ENCODE peak calls at places on chromosomes 16 and 17, in eight cellular contexts. L, C, N, H, P, Y, Q and X are unnamed samples.

GRCh38 chr17:49993423-49994037 is 1.5 kb downstream of the DLX3 start:
- DNase-seq in H (no peak), Q (no peak), Y (no peak), N (peak), C (no peak), P (no peak), L (peak), X (no peak)

GRCh38 chr16:8886593-8887437 is 4.7 kb downstream of the LITAFD start:
- DNase-seq in Y (no peak), Q (no peak), P (no peak), N (no peak), H (no peak), C (no peak), L (no peak), X (no peak)

GRCh38 chr17:38674013-38674748 is 576 bp downstream of the EPOP start:
- DNase-seq in H (no peak), L (peak), N (peak), Q (no peak), P (peak), Y (no peak), C (peak), X (no peak)

GRCh38 chr16:60123387-60124023 is 1389.4 kb upstream of the GOT2 start:
- DNase-seq in Y (no peak), C (no peak), H (no peak), P (no peak), L (no peak), N (no peak), Q (no peak), X (no peak)

GRCh38 chr16:56886826-56887225 is 21.8 kb downstream of the SLC12A3 start:
- DNase-seq in N (no peak), Y (no peak), Q (no peak), P (no peak), H (no peak), L (no peak), C (no peak), X (no peak)

GRCh38 chr16:84729716-84730320 is 30.0 kb downstream of the USP10 start:
- DNase-seq in C (peak), Y (no peak), P (no peak), H (peak), L (no peak), Q (no peak), N (no peak), X (no peak)

GRCh38 chr16:15775209-15775608 is 81.6 kb downstream of the MYH11 start:
- DNase-seq in L (no peak), Q (no peak), Y (no peak), C (peak), P (no peak), N (no peak), H (peak), X (no peak)

GRCh38 chr17:48728232-48729231 is at the start of gene HOXB13:
- DNase-seq in P (peak), N (no peak), C (peak), L (peak), Q (no peak), H (peak), Y (no peak), X (no peak)

GRCh38 chr17:2179615-2180295 is 123.8 kb downstream of the SMG6 start:
- DNase-seq in Y (peak), Q (peak), N (peak), L (peak), P (peak), H (peak), C (no peak), X (peak)

GRCh38 chr17:43860927-43861622 is 14.1 kb downstream of the CD300LG start:
- DNase-seq in H (no peak), Q (peak), P (no peak), N (peak), Y (peak), C (no peak), L (no peak), X (no peak)

GRCh38 chr16:78705694-78706093 is 606.2 kb downstream of the WWOX start:
- DNase-seq in H (peak), N (no peak), C (peak), L (no peak), Q (no peak), Y (no peak), P (no peak), X (no peak)

GRCh38 chr17:49843774-49844350 is 4.0 kb downstream of the TAC4 start:
- DNase-seq in C (peak), H (no peak), Q (no peak), N (no peak), Y (no peak), L (no peak), P (no peak), X (no peak)

GRCh38 chr17:49439673-49440571 is 25.2 kb upstream of the PHB1 start:
- DNase-seq in H (peak), C (no peak), N (no peak), P (no peak), L (no peak), Q (no peak), Y (peak), X (no peak)

GRCh38 chr17:43020030-43020621 is 2.1 kb downstream of the VAT1 start:
- DNase-seq in C (no peak), Q (peak), H (no peak), L (no peak), Y (no peak), N (no peak), P (no peak), X (no peak)

GRCh38 chr17:252456-252855 is 71.0 kb upstream of the DOC2B start:
- DNase-seq in Q (no peak), P (no peak), L (no peak), H (no peak), C (no peak), N (no peak), Y (no peak), X (no peak)

GRCh38 chr17:45836047-45837044 is 8.3 kb upstream of the SPPL2C start:
- DNase-seq in N (no peak), Y (no peak), C (no peak), P (no peak), Q (no peak), H (no peak), L (no peak), X (no peak)

GRCh38 chr17:82703935-82704865 is 5.7 kb upstream of the RAB40B start:
- DNase-seq in Y (no peak), N (no peak), H (no peak), P (peak), C (no peak), Q (no peak), L (no peak), X (no peak)

GRCh38 chr16:17591655-17592405 is 121.1 kb upstream of the XYLT1 start:
- DNase-seq in N (no peak), C (no peak), Y (no peak), P (no peak), H (no peak), L (no peak), Q (no peak), X (no peak)

GRCh38 chr17:29621751-29622194 is 939 bp downstream of the CORO6 start:
- DNase-seq in N (no peak), H (no peak), Q (no peak), C (no peak), P (no peak), L (no peak), Y (no peak), X (no peak)

GRCh38 chr16:28218109-28218508 is 6.3 kb upstream of the XPO6 start:
- DNase-seq in Y (no peak), P (peak), N (no peak), Q (no peak), H (peak), L (peak), C (peak), X (no peak)

GRCh38 chr16:81703177-81704155 is 75.6 kb upstream of the PLCG2 start:
- DNase-seq in H (peak), C (peak), Y (no peak), P (no peak), N (peak), Q (no peak), L (no peak), X (no peak)

GRCh38 chr16:80449332-80449731 is 91.5 kb upstream of the DYNLRB2 start:
- DNase-seq in Y (no peak), P (no peak), N (no peak), C (no peak), Q (no peak), L (no peak), H (no peak), X (no peak)

GRCh38 chr17:1006054-1006453 is 9.1 kb downstream of the TIMM22 start:
- DNase-seq in L (peak), Y (peak), N (no peak), H (no peak), P (peak), C (no peak), Q (no peak), X (no peak)

GRCh38 chr16:1645914-1646525 is 32.1 kb upstream of the JPT2 start:
- DNase-seq in Q (no peak), L (no peak), H (peak), Y (peak), P (no peak), N (no peak), C (peak), X (no peak)

GRCh38 chr16:455453-455852 is 30.0 kb downstream of the RAB11FIP3 start:
- DNase-seq in Y (no peak), Q (no peak), P (no peak), H (no peak), L (no peak), N (no peak), C (no peak), X (no peak)

GRCh38 chr16:24975428-24975889 is 39.7 kb downstream of the ARHGAP17 start:
- DNase-seq in N (no peak), P (no peak), L (no peak), H (peak), C (peak), Q (no peak), Y (no peak), X (no peak)

GRCh38 chr17:64354824-64355535 is 35.7 kb downstream of the PECAM1 start:
- DNase-seq in P (no peak), H (peak), L (no peak), Q (no peak), C (no peak), Y (no peak), N (no peak), X (no peak)

GRCh38 chr17:48153711-48154642 is 46.4 kb downstream of the SNX11 start:
- DNase-seq in Y (no peak), L (peak), C (peak), P (peak), N (no peak), Q (no peak), H (peak), X (no peak)

GRCh38 chr16:8541868-8542267 is 48.4 kb downstream of the TMEM114 start:
- DNase-seq in L (no peak), P (no peak), Q (no peak), Y (no peak), N (no peak), C (no peak), H (no peak), X (no peak)

GRCh38 chr17:75250009-75250471 is 11.4 kb downstream of the GGA3 start:
- DNase-seq in Q (no peak), P (peak), H (peak), L (no peak), N (no peak), Y (no peak), C (no peak), X (no peak)

GRCh38 chr16:27993587-27993986 is 69.9 kb downstream of the GSG1L start:
- DNase-seq in P (no peak), L (no peak), C (no peak), H (no peak), Y (no peak), N (no peak), Q (no peak), X (no peak)

GRCh38 chr16:82050909-82051357 is 15.9 kb downstream of the HSD17B2 start:
- DNase-seq in H (no peak), Y (no peak), N (no peak), P (no peak), C (no peak), Q (no peak), L (no peak), X (no peak)

GRCh38 chr17:11935734-11936406 is 61.4 kb downstream of the ZNF18 start:
- DNase-seq in L (peak), C (peak), Q (peak), P (peak), Y (no peak), N (no peak), H (peak), X (no peak)

GRCh38 chr16:6266703-6267102 is 1065.9 kb upstream of the RBFOX1 start:
- DNase-seq in Y (no peak), P (no peak), C (no peak), Q (no peak), H (no peak), N (no peak), L (no peak), X (no peak)

GRCh38 chr17:4499431-4500187 is 928 bp downstream of the SPNS2 start:
- DNase-seq in Q (peak), P (no peak), H (no peak), Y (no peak), C (peak), L (peak), N (no peak), X (no peak)

GRCh38 chr16:85770741-85771140 is 19.8 kb upstream of the C16orf74 start:
- DNase-seq in L (no peak), Q (no peak), C (no peak), P (no peak), Y (no peak), N (no peak), H (no peak), X (no peak)
- H3K27ac ChIP-seq in L (no peak), Q (no peak), C (no peak), P (no peak), Y (no peak), N (no peak), H (no peak), X (no peak)

GRCh38 chr16:68951991-68952877 is 108.9 kb downstream of the TANGO6 start:
- DNase-seq in L (no peak), H (peak), N (no peak), C (no peak), P (no peak), Q (no peak), Y (no peak), X (no peak)
- TF ChIP-seq CTCF in L (no peak), H (no peak), N (no peak), C (no peak), P (no peak), Q (no peak), Y (no peak), X (no peak)

GRCh38 chr16:88333645-88334516 is 48.9 kb upstream of the ZNF469 start:
- DNase-seq in Q (no peak), H (no peak), Y (no peak), N (no peak), P (no peak), L (no peak), C (peak), X (no peak)

GRCh38 chr16:88329726-88330700 is 52.7 kb upstream of the ZNF469 start:
- DNase-seq in Q (no peak), N (no peak), L (no peak), H (no peak), Y (no peak), P (no peak), C (no peak), X (no peak)

GRCh38 chr16:88328313-88328660 is 54.5 kb upstream of the ZNF469 start:
- DNase-seq in C (no peak), P (no peak), Y (no peak), L (no peak), N (no peak), Q (no peak), H (no peak), X (no peak)

GRCh38 chr16:88331989-88332920 is 50.5 kb upstream of the ZNF469 start:
- DNase-seq in P (peak), C (peak), N (no peak), H (peak), Q (no peak), Y (peak), L (peak), X (peak)

GRCh38 chr16:88330971-88331890 is 51.5 kb upstream of the ZNF469 start:
- DNase-seq in Q (no peak), C (no peak), H (no peak), Y (no peak), P (no peak), L (no peak), N (no peak), X (no peak)
- TF ChIP-seq POLR2A in Q (no peak), C (no peak), H (no peak), Y (no peak), P (no peak), L (no peak), N (no peak), X (no peak)

DNA sequence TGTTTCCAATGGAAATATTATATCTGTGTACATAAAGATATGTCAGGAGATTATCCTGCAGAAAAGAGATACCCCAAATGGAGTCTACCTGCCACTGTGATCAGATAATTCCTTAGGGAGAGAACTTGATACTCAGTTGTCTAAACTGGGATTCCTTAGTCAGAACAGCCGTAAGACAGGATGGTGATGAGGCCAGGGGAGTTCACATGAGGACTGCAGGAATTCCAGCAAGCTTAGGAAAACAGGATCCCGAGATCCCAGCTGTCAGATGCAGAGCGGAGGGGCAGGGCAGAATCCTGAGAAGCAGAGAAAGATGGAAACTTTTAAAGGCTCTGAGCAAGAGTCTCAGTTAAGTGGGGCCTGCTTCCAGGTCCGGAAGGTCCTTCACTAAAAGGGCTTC is 4.7 kb downstream of the KRABD2 start:
- DNase-seq in H (peak), N (no peak), Q (peak), Y (no peak), L (no peak), P (no peak), C (no peak), X (no peak)
- H3K27ac ChIP-seq in H (no peak), N (no peak), Q (peak), Y (peak), L (no peak), P (no peak), C (no peak), X (peak)